ENCODE peak calls at places on chromosomes 1 and 21, in ten cellular contexts. Y is A172; H is stimulated activated naive CD4-positive, alpha-beta T cell; Z is HCEC 1CT; W is AML-193; N is hypothalamus; B is AG04450; T is NCI-H748 treated with DMSO at 0.1 percent for 48 hours; L is epithelial cell of esophagus; X is NCI-H146. A is an unnamed sample.

GRCh38 chr21:27759091-27759659 is 792.3 kb upstream of the ADAMTS5 start:
- DNase-seq in X (no peak), Z (peak; percentile 12), L (peak; percentile 29), B (no peak), H (no peak), Y (no peak), W (no peak), N (no peak), T (no peak), A (no peak)

GRCh38 chr1:207868252-207868768 is 42.6 kb downstream of the CD34 start:
- DNase-seq in T (peak; percentile 8), H (peak; percentile 32), L (no peak), Y (peak; percentile 19), X (peak; percentile 13), B (no peak), W (no peak), Z (peak; percentile 34), N (no peak), A (no peak)

GRCh38 chr1:48937732-48938131 is 161.0 kb upstream of the BEND5 start:
- DNase-seq in Z (no peak), X (no peak), N (no peak), H (no peak), W (no peak), L (no peak), Y (no peak), B (no peak), T (no peak), A (no peak)

GRCh38 chr1:63746129-63746864 is 27.5 kb upstream of the ROR1 start:
- DNase-seq in Y (no peak), Z (no peak), N (no peak), T (no peak), X (no peak), B (peak; percentile 39), H (no peak), W (no peak), L (peak; percentile 79), A (peak; percentile 91)

GRCh38 chr1:22024485-22025367 is 23.3 kb downstream of the CELA3A start:
- DNase-seq in X (peak; percentile 75), L (no peak), W (peak; percentile 48), H (peak; percentile 79), N (peak; percentile 34), T (peak; percentile 76), Y (peak; percentile 66), B (peak; percentile 44), Z (peak; percentile 69), A (peak; percentile 68)

GRCh38 chr1:15417365-15417934 is 7.8 kb downstream of the EFHD2 start:
- DNase-seq in L (peak; percentile 86), T (no peak), H (peak; percentile 47), N (no peak), W (no peak), X (no peak), Z (peak; percentile 68), Y (peak; percentile 92), B (no peak), A (no peak)

GRCh38 chr21:28235169-28235892 is 757.3 kb downstream of the LTN1 start:
- DNase-seq in Y (no peak), B (no peak), H (no peak), L (no peak), N (no peak), Z (peak; percentile 24), W (peak; percentile 48), T (no peak), X (no peak), A (no peak)

GRCh38 chr1:226722240-226722900 is 16.7 kb downstream of the ITPKB start:
- DNase-seq in N (no peak), Z (no peak), T (peak; percentile 4), B (no peak), X (peak; percentile 64), W (no peak), L (no peak), H (no peak), Y (no peak), A (no peak)

GRCh38 chr1:34924759-34925555 is 4.5 kb downstream of the DLGAP3 start:
- DNase-seq in B (peak; percentile 20), T (no peak), W (peak; percentile 14), Y (peak; percentile 16), L (peak; percentile 68), H (peak; percentile 28), N (no peak), Z (peak; percentile 24), X (no peak), A (no peak)

GRCh38 chr1:20903452-20903851 is 116.3 kb upstream of the HP1BP3 start:
- DNase-seq in L (peak; percentile 11), T (no peak), X (no peak), Y (no peak), B (no peak), H (no peak), W (no peak), Z (no peak), N (no peak), A (no peak)

GRCh38 chr21:37944492-37944891 is 28.2 kb upstream of the KCNJ6 start:
- DNase-seq in Y (no peak), L (no peak), Z (no peak), B (no peak), N (no peak), W (no peak), H (no peak), T (no peak), X (no peak), A (no peak)

GRCh38 chr21:31235671-31236450 is 108.2 kb downstream of the TIAM1 start:
- DNase-seq in W (no peak), L (peak; percentile 45), Y (peak; percentile 60), X (no peak), H (no peak), B (no peak), N (no peak), Z (no peak), T (no peak), A (no peak)

GRCh38 chr21:32533611-32534010 is 51.7 kb downstream of the TCP10L start:
- DNase-seq in H (no peak), Z (no peak), W (no peak), L (no peak), T (no peak), X (no peak), Y (no peak), B (no peak), N (no peak), A (no peak)

GRCh38 chr1:200184196-200184595 is 156.7 kb downstream of the NR5A2 start:
- DNase-seq in T (peak; percentile 2), W (peak; percentile 98), Z (peak; percentile 65), B (no peak), L (peak; percentile 99), Y (peak; percentile 84), H (no peak), N (no peak), X (no peak), A (peak; percentile 72)

GRCh38 chr21:26846036-26846931 is 1.1 kb upstream of the ADAMTS1 start:
- DNase-seq in Y (peak; percentile 38), B (no peak), W (no peak), H (no peak), T (no peak), L (peak; percentile 69), Z (peak; percentile 83), X (no peak), N (peak; percentile 83), A (no peak)

GRCh38 chr1:40032240-40032891 is 8.2 kb upstream of the CAP1 start:
- DNase-seq in T (peak; percentile 97), L (peak; percentile 78), H (no peak), Y (peak; percentile 57), W (peak; percentile 69), X (peak; percentile 32), B (no peak), Z (peak; percentile 58), N (no peak), A (no peak)

GRCh38 chr1:15243275-15244043 is 3.6 kb upstream of the FHAD1 start:
- DNase-seq in W (no peak), Y (no peak), T (no peak), B (no peak), L (no peak), N (no peak), Z (no peak), X (no peak), H (no peak), A (no peak)

GRCh38 chr1:242189591-242189990 is 190.7 kb upstream of the MAP1LC3C start:
- DNase-seq in L (no peak), Z (no peak), T (no peak), Y (no peak), X (no peak), B (no peak), W (no peak), H (no peak), N (no peak), A (no peak)

GRCh38 chr1:198281911-198282310 is 125.1 kb downstream of the NEK7 start:
- DNase-seq in H (no peak), N (no peak), W (no peak), L (peak; percentile 53), Y (no peak), X (no peak), Z (no peak), T (no peak), B (no peak), A (no peak)

GRCh38 chr1:25622526-25622925 is 5.9 kb downstream of the MAN1C1 start:
- DNase-seq in X (no peak), B (no peak), T (no peak), H (peak; percentile 22), L (no peak), W (no peak), N (no peak), Y (no peak), Z (no peak), A (no peak)

GRCh38 chr1:227729881-227730629 is 5.0 kb downstream of the JMJD4 start:
- DNase-seq in Z (peak; percentile 57), N (no peak), L (peak; percentile 65), B (peak; percentile 37), Y (peak; percentile 62), W (peak; percentile 46), T (no peak), H (no peak), X (peak; percentile 28), A (no peak)

GRCh38 chr1:22347854-22348760 is 103.5 kb upstream of the ZBTB40 start:
- DNase-seq in B (no peak), T (peak; percentile 43), H (no peak), W (no peak), Y (no peak), L (no peak), N (no peak), X (peak; percentile 47), Z (no peak), A (no peak)

GRCh38 chr1:115456441-115456961 is 118.5 kb upstream of the NGF start:
- DNase-seq in L (peak; percentile 48), N (no peak), B (no peak), W (no peak), Y (peak; percentile 29), T (no peak), H (no peak), X (no peak), Z (peak; percentile 29), A (no peak)

GRCh38 chr21:41360072-41360821 is 1.6 kb upstream of the MX2 start:
- DNase-seq in N (no peak), X (peak; percentile 32), Y (no peak), Z (no peak), W (no peak), B (peak; percentile 10), H (no peak), T (peak; percentile 16), L (no peak), A (no peak)

GRCh38 chr1:61450454-61451213 is 274.3 kb downstream of the TM2D1 start:
- DNase-seq in Z (no peak), L (no peak), T (no peak), W (no peak), B (no peak), Y (no peak), H (no peak), N (no peak), X (no peak), A (no peak)

GRCh38 chr1:17437260-17438175 is 2.0 kb downstream of the RCC2 start:
- DNase-seq in L (peak; percentile 52), W (no peak), Y (no peak), X (peak; percentile 35), H (peak; percentile 71), T (no peak), Z (peak; percentile 42), N (no peak), B (no peak), A (no peak)

GRCh38 chr1:90835172-90835660 is 118.1 kb upstream of the BARHL2 start:
- DNase-seq in T (no peak), W (no peak), Z (no peak), H (no peak), N (no peak), X (no peak), Y (no peak), B (no peak), L (no peak), A (no peak)

GRCh38 chr1:247961796-247962195 is 3.2 kb upstream of the OR2AK2 start:
- DNase-seq in X (no peak), Z (no peak), W (no peak), N (no peak), H (no peak), T (no peak), B (no peak), L (no peak), Y (no peak), A (no peak)

A was measured in brain pericyte.